ENCODE peak calls at places on chromosomes 3 and 15, in four cellular contexts. X is H1, O is K562, E is HepG2. D is an unnamed sample.

GRCh38 chr3:23797490-23797889 is 8.3 kb upstream of the UBE2E1 start:
- DNase-seq in X (no peak), O (no peak), E (no peak), D (no peak)

GRCh38 chr3:155391583-155391982 is 98.1 kb upstream of the STRIT1 start:
- DNase-seq in O (no peak), E (no peak), X (no peak), D (peak; percentile 23)

GRCh38 chr3:132652640-132653270 is 6.9 kb downstream of the ACAD11 start:
- DNase-seq in O (no peak), E (no peak), X (no peak), D (no peak)

GRCh38 chr3:79247367-79248103 is 520.3 kb downstream of the ROBO1 start:
- DNase-seq in E (no peak), X (no peak), O (no peak), D (no peak)

GRCh38 chr15:89677381-89677780 is 1.8 kb downstream of the PLIN1 start:
- DNase-seq in E (no peak), O (no peak), X (no peak), D (no peak)

GRCh38 chr15:81314378-81314777 is 9.6 kb downstream of the STARD5 start:
- DNase-seq in X (no peak), E (no peak), O (no peak), D (no peak)

GRCh38 chr3:159928071-159928491 is 60.6 kb upstream of the IL12A start:
- DNase-seq in E (no peak), X (no peak), O (no peak), D (no peak)

GRCh38 chr15:85840079-85840801 is 45.5 kb upstream of the KLHL25 start:
- DNase-seq in E (peak; percentile 85), X (peak; percentile 73), O (peak; percentile 77), D (peak; percentile 77)

GRCh38 chr3:41679412-41679811 is 282.5 kb downstream of the ULK4 start:
- DNase-seq in X (no peak), O (no peak), E (no peak), D (no peak)

GRCh38 chr3:183210862-183211341 is 42.2 kb upstream of the B3GNT5 start:
- DNase-seq in X (no peak), E (no peak), O (no peak), D (no peak)

GRCh38 chr15:68479870-68480269 is 47.9 kb upstream of the ITGA11 start:
- DNase-seq in O (no peak), X (no peak), E (no peak), D (no peak)

GRCh38 chr15:97316362-97316761 is 644.1 kb upstream of the ARRDC4 start:
- DNase-seq in O (no peak), E (no peak), X (no peak), D (no peak)

GRCh38 chr3:185322111-185322510 is 40.8 kb upstream of the MAP3K13 start:
- DNase-seq in E (no peak), O (no peak), X (no peak), D (no peak)

GRCh38 chr3:172522871-172523818 is at the start of gene TNFSF10:
- DNase-seq in X (no peak), O (no peak), E (peak; percentile 37), D (no peak)

GRCh38 chr3:89375451-89375850 is 268.0 kb downstream of the EPHA3 start:
- DNase-seq in O (no peak), E (no peak), X (no peak), D (no peak)

GRCh38 chr3:71056327-71056726 is 527.2 kb downstream of the FOXP1 start:
- DNase-seq in O (no peak), E (no peak), X (no peak), D (no peak)

GRCh38 chr3:58346368-58346767 is 13.7 kb downstream of the PXK start:
- DNase-seq in X (no peak), E (no peak), O (no peak), D (no peak)

GRCh38 chr3:33900809-33901505 is 102.5 kb downstream of the PDCD6IP start:
- DNase-seq in O (peak; percentile 92), E (no peak), X (no peak), D (no peak)

GRCh38 chr15:58742424-58743160 is 6.9 kb downstream of the ADAM10 start:
- DNase-seq in E (peak; percentile 70), X (no peak), O (no peak), D (no peak)

GRCh38 chr3:155037508-155038202 is 42.5 kb upstream of the MME start:
- DNase-seq in O (peak; percentile 51), E (no peak), X (no peak), D (no peak)

GRCh38 chr3:110016235-110016634 is 678.9 kb upstream of the DPPA4 start:
- DNase-seq in E (no peak), O (no peak), X (no peak), D (no peak)
- TF ChIP-seq FOSL1 in E (no peak), O (no peak), X (no peak), D (no peak)

GRCh38 chr15:35427091-35427490 is 118.9 kb downstream of the DPH6 start:
- DNase-seq in O (no peak), E (no peak), X (no peak), D (no peak)
- TF ChIP-seq FOSL1 in O (no peak), E (no peak), X (no peak), D (no peak)

GRCh38 chr3:66442254-66443249 is 58.3 kb downstream of the LRIG1 start:
- DNase-seq in E (peak; percentile 75), X (peak; percentile 89), O (no peak), D (no peak)
- TF ChIP-seq FOSL1 in E (no peak), X (no peak), O (no peak), D (no peak)

GRCh38 chr15:66369773-66370651 is 13.5 kb upstream of the TIPIN start:
- DNase-seq in E (no peak), X (no peak), O (peak; percentile 19), D (no peak)
- TF ChIP-seq FOSL1 in E (no peak), X (no peak), O (peak; percentile 27), D (no peak)

DNA sequence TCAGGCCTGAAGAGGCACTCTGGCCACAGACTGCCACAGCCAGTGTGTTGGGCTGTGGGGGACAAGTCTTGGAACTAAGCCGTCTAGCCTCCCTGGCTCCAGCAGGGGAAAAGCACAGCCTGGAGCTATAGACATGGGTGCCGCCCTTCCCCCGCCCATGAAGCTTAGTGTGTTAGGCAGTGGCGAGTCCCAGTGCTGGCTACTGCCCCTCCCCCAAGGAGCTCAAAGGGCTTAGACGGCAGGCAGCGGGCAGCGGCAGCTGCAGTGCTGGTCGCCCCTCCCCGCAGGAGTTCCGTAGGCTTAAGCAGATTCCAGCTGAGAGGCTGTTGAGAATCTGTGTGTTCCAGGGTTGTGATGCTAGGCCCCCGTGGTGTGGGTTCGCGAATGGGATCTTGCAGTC is 135.8 kb upstream of the RORA start:
- DNase-seq in X (peak; percentile 44), O (no peak), E (peak; percentile 18), D (no peak)
- TF ChIP-seq FOSL1 in X (no peak), O (no peak), E (no peak), D (no peak)

GRCh38 chr3:197344582-197345318 is 46.3 kb upstream of the DLG1 start:
- DNase-seq in E (no peak), X (no peak), O (no peak), D (no peak)
- TF ChIP-seq FOSL1 in E (no peak), X (no peak), O (no peak), D (no peak)

GRCh38 chr3:113018461-113019181 is 27.8 kb downstream of the GTPBP8 start:
- DNase-seq in E (no peak), X (no peak), O (no peak), D (no peak)
- TF ChIP-seq FOSL1 in E (no peak), X (no peak), O (no peak), D (no peak)

GRCh38 chr15:43187544-43188155 is 2.4 kb downstream of the CCNDBP1 start:
- DNase-seq in O (no peak), E (peak; percentile 53), X (no peak), D (peak; percentile 24)
- TF ChIP-seq FOSL1 in O (no peak), E (no peak), X (no peak), D (no peak)

DNA sequence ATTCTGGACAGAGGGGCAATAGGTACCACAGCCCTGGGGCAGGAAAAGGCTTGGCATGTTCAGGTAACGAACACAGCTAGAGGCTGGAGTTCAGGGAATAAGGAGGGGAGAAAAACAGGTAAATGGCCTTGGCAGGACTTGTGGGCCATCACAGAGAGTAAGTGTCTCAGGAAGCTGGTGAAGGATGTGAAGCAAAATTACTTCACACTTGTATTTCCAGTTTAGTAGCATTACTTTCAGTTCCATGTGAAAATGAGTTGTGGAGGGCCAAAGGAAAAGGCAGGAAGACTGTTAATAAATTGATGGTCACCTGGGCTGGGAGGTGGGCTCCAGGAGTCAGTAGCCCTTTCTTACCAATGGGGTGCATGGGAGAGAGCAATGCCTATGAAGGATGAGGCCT is 25.6 kb downstream of the TRIM42 start:
- DNase-seq in X (no peak), E (no peak), O (no peak), D (no peak)
- TF ChIP-seq FOSL1 in X (no peak), E (no peak), O (no peak), D (no peak)

DNA sequence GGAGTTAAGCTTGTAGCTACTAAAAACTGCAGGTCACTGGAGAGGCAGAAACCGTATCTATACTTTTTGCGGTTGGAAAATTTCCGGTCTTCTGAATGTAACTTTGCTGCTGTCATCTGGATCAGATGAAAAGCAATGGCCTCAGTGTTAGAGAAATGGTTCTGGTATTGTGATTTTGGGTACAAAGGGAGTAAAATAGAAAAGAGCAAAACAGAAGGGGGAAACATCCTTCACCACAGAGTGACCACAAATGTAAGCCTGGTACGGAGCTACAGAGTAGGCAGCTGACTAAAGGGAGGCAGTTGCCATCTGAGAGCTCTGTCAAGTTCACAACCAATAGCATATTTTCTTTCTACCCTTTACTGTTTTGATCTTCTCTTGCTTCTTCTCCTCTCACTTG is 5.6 kb downstream of the CD96 start:
- DNase-seq in X (no peak), O (no peak), E (no peak), D (no peak)
- TF ChIP-seq FOSL1 in X (no peak), O (no peak), E (no peak), D (no peak)

D was measured in HCT116.